ENCODE peak calls at places on chromosome 7, in four cellular contexts. R, G, S and M are unnamed samples.

GRCh38 chr7:99562832-99563231 is 4.4 kb downstream of the ZNF655 start:
- DNase-seq in R (no peak), G (peak; percentile 100), S (peak; percentile 99), M (no peak)

GRCh38 chr7:48154792-48155413 is 16.4 kb upstream of the ABCA13 start:
- DNase-seq in R (peak; percentile 25), G (peak; percentile 50), S (peak; percentile 69), M (no peak)

GRCh38 chr7:118005021-118005420 is 131.8 kb upstream of the CTTNBP2 start:
- DNase-seq in R (no peak), G (no peak), S (no peak), M (no peak)

GRCh38 chr7:3008386-3008785 is 35.3 kb downstream of the CARD11 start:
- DNase-seq in R (no peak), G (no peak), S (no peak), M (no peak)

GRCh38 chr7:38482521-38482920 is 148.7 kb downstream of the AMPH start:
- DNase-seq in R (no peak), G (no peak), S (no peak), M (no peak)

GRCh38 chr7:36245900-36246299 is 92.8 kb downstream of the EEPD1 start:
- DNase-seq in R (no peak), G (no peak), S (no peak), M (no peak)

GRCh38 chr7:155450828-155451521 is 7.0 kb upstream of the EN2 start:
- DNase-seq in R (no peak), G (no peak), S (no peak), M (no peak)

GRCh38 chr7:127665922-127666321 is 13.9 kb downstream of the SND1 start:
- DNase-seq in R (no peak), G (no peak), S (no peak), M (no peak)

GRCh38 chr7:1483536-1484505 is 20.4 kb downstream of the INTS1 start:
- DNase-seq in R (no peak), G (no peak), S (no peak), M (no peak)

GRCh38 chr7:64651203-64651602 is 14.7 kb upstream of the ZNF107 start:
- DNase-seq in R (no peak), G (no peak), S (no peak), M (no peak)

GRCh38 chr7:47503283-47503682 is 78.6 kb downstream of the TNS3 start:
- DNase-seq in R (no peak), G (peak; percentile 45), S (peak; percentile 61), M (no peak)

GRCh38 chr7:150964593-150965111 is 13.5 kb downstream of the KCNH2 start:
- DNase-seq in R (no peak), G (no peak), S (no peak), M (no peak)

GRCh38 chr7:138358850-138359341 is 101.2 kb upstream of the TRIM24 start:
- DNase-seq in R (no peak), G (no peak), S (peak; percentile 15), M (no peak)

GRCh38 chr7:7567898-7568531 is 1.3 kb downstream of the MIOS start:
- DNase-seq in R (no peak), G (no peak), S (no peak), M (no peak)

GRCh38 chr7:130566898-130567280 is 75.0 kb downstream of the MEST start:
- DNase-seq in R (no peak), G (no peak), S (no peak), M (no peak)

GRCh38 chr7:118158766-118159165 is 25.2 kb upstream of the LSM8 start:
- DNase-seq in R (no peak), G (peak; percentile 21), S (peak; percentile 17), M (no peak)

GRCh38 chr7:3191545-3191944 is 109.5 kb upstream of the SDK1 start:
- DNase-seq in R (no peak), G (no peak), S (no peak), M (no peak)

GRCh38 chr7:130926021-130926691 is 192.1 kb upstream of the KLF14 start:
- DNase-seq in R (no peak), G (no peak), S (no peak), M (no peak)

GRCh38 chr7:119545118-119545517 is 727.9 kb upstream of the KCND2 start:
- DNase-seq in R (no peak), G (peak; percentile 30), S (peak; percentile 44), M (no peak)

GRCh38 chr7:135800560-135800959 is 51.9 kb upstream of the FAM180A start:
- DNase-seq in R (no peak), G (no peak), S (no peak), M (no peak)

GRCh38 chr7:55065079-55065478 is 46.3 kb downstream of the EGFR start:
- DNase-seq in R (no peak), G (peak; percentile 100), S (peak; percentile 99), M (no peak)

GRCh38 chr7:40922316-40922670 is 780.6 kb downstream of the INHBA start:
- DNase-seq in R (no peak), G (peak; percentile 71), S (peak; percentile 84), M (no peak)
- TF ChIP-seq CTCF in R (no peak), G (no peak), S (no peak), M (no peak)

GRCh38 chr7:91311844-91312243 is 47.6 kb downstream of the FZD1 start:
- DNase-seq in R (no peak), G (peak; percentile 25), S (no peak), M (no peak)

GRCh38 chr7:91314591-91315323 is 50.5 kb downstream of the FZD1 start:
- DNase-seq in R (no peak), G (no peak), S (peak; percentile 9), M (no peak)

GRCh38 chr7:91310829-91311460 is 46.7 kb downstream of the FZD1 start:
- DNase-seq in R (no peak), G (peak; percentile 85), S (peak; percentile 32), M (no peak)

GRCh38 chr7:91307467-91307866 is 43.2 kb downstream of the FZD1 start:
- DNase-seq in R (no peak), G (no peak), S (no peak), M (no peak)

DNA sequence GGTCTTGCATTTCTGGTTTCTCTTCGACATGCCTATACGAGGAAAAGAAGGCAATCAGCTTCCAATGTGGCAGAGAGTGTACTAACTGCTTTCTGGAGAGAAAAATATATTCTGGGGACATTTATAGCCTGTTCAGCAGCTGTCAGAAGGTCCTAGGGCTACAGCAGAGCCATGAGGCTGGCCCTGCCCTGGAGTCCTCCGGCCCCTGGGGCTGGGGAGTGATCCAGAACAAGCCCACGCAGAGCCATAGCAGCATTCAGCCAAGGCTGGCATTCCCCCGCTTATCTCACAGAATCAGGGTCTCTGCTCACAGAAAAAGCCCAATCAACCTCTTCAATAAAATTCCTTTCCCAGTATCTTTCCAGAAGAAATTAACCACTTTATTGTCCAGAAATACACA is 48.9 kb downstream of the FZD1 start:
- DNase-seq in R (no peak), G (no peak), S (no peak), M (no peak)
- TF ChIP-seq CTCF in R (no peak), G (no peak), S (no peak), M (no peak)

GRCh38 chr7:46079421-46079820 is 158.3 kb upstream of the IGFBP3 start:
- DNase-seq in R (no peak), G (no peak), S (no peak), M (no peak)
- TF ChIP-seq CTCF in R (no peak), G (no peak), S (no peak), M (no peak)

DNA sequence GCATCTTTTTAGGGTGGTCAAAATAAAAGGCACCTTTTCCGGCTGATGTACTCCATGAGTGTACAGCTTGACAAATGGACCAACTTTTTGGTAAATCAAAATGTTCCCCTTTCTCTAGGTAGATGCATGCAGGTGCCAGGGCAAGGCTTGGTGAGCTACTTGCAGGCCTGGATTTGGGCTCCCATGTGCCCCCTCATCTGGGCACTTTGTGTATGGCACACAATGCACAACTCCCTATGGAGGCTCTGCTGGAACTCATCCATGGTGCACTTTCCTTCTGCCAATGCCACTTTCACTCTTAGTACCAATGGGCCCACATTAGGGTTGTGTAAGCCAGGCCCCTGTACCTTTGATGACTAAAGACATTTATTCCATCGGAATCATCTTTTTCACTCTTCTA is 300.8 kb downstream of the SDHAF3 start:
- DNase-seq in R (no peak), G (no peak), S (no peak), M (no peak)
- TF ChIP-seq CTCF in R (no peak), G (no peak), S (no peak), M (no peak)